ENCODE peak calls at places on chromosomes 5 and 9, in ten cellular contexts. V, Q, K, M, J, C, N, S, A and D are unnamed samples.

GRCh38 chr9:134558124-134558805 is 83.3 kb upstream of the COL5A1 start:
- DNase-seq in S (no peak), Q (no peak), C (peak), K (no peak), A (no peak), V (no peak), M (no peak), J (no peak), N (no peak), D (no peak)

GRCh38 chr9:98226516-98226915 is 28.9 kb downstream of the TBC1D2 start:
- DNase-seq in Q (no peak), A (no peak), V (no peak), J (no peak), C (no peak), N (no peak), S (no peak), K (no peak), M (no peak), D (peak)

GRCh38 chr9:89996717-89997116 is 391.9 kb downstream of the GADD45G start:
- DNase-seq in M (peak), C (no peak), K (peak), N (no peak), S (no peak), Q (no peak), V (peak), A (no peak), J (peak), D (no peak)

GRCh38 chr9:94915476-94916450 is 189.3 kb downstream of the AOPEP start:
- DNase-seq in Q (no peak), C (no peak), V (no peak), S (no peak), N (no peak), K (no peak), M (no peak), A (no peak), J (no peak), D (no peak)

GRCh38 chr5:170254056-170254455 is 21.3 kb downstream of the C5orf58 start:
- DNase-seq in N (no peak), K (no peak), J (no peak), S (no peak), C (no peak), M (peak), Q (no peak), V (peak), A (peak), D (no peak)

GRCh38 chr9:124871156-124871561 is 9.2 kb downstream of the ARPC5L start:
- DNase-seq in Q (no peak), J (no peak), S (no peak), M (no peak), V (no peak), K (no peak), N (no peak), A (no peak), C (no peak), D (no peak)

GRCh38 chr5:93117753-93118531 is 463.1 kb downstream of the NR2F1-AS1 start:
- DNase-seq in S (no peak), C (no peak), K (no peak), Q (no peak), V (peak), N (no peak), J (no peak), A (no peak), M (no peak), D (no peak)

GRCh38 chr5:81389015-81389414 is 4.9 kb downstream of the ACOT12 start:
- DNase-seq in J (no peak), K (no peak), N (no peak), S (no peak), Q (no peak), M (no peak), C (no peak), V (no peak), A (no peak), D (no peak)

GRCh38 chr9:113247640-113248039 is 26.3 kb downstream of the SLC31A1 start:
- DNase-seq in K (no peak), J (no peak), N (no peak), C (no peak), M (no peak), V (no peak), S (no peak), A (no peak), Q (no peak), D (no peak)

GRCh38 chr5:17105744-17106450 is 111.5 kb upstream of the BASP1 start:
- DNase-seq in S (no peak), J (no peak), Q (no peak), K (peak), M (no peak), V (peak), N (no peak), C (no peak), A (no peak), D (peak)

DNA sequence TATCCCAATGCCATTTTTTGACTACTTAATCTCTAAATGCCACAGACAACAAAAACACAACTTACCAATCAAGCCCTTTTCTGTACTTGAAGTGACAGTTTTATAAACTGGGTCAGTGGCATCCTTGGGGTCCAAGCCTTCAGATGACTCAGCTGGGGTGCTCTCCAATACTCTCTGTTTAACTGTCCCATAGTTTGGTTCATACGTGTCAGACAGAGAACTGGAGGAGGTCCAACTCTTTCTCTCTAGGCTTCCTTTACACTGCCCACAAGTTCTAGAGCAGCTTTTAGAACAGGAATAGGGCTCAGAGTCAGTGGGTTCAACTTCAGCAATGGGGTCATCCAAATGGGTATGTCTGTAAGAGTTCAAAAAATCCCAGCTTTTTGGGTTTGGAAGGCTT is 166.9 kb downstream of the CDC42SE2 start:
- DNase-seq in K (no peak), J (no peak), N (no peak), C (no peak), M (no peak), S (no peak), Q (no peak), A (no peak), V (no peak), D (no peak)
- TF ChIP-seq CTCF in K (no peak), J (no peak), N (no peak), C (no peak), M (no peak), S (no peak), Q (no peak), A (no peak), V (no peak), D (no peak)

DNA sequence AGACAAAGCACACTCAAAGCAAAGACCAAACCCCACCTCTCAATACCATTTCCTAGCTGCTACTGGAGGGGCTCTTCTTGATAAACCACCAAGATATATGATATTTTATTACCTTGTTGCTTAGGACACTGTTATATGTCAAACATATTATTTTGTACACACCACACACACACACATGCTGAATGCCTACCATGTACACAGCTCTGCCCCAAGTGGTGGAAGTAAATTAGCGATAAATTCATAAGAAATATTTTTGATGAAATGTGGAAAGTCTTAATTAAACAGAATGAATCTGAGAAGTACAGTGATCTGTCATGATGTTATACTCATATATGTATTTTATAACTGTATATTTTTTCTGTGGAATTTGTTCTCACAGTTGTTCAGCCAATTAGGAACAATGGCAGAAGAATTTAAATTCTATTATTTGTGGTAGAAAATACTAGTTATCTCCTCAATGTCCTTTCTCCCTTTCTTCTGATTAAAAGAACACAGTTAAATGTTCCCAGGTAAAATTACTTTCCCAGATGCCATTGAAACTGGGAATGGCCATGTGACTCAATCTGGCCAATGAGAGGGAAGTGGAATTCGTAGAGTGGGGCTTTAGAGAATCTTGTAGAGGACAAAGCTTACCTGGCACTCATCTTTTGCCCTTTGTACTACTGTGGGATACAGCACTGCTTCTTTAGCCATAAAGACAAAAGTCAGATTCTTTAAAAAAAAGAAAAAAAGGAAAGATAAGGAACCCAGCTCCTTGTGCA is 156.5 kb downstream of the SNCAIP start:
- DNase-seq in J (no peak), C (no peak), N (no peak), Q (no peak), V (no peak), M (no peak), K (no peak), S (no peak), A (no peak), D (no peak)
- TF ChIP-seq CTCF in J (no peak), C (no peak), N (peak), Q (no peak), V (no peak), M (no peak), K (no peak), S (peak), A (no peak), D (no peak)

GRCh38 chr9:87498046-87498815 is 564 bp downstream of the DAPK1 start:
- DNase-seq in V (peak), C (peak), Q (no peak), M (no peak), S (no peak), K (no peak), J (no peak), N (peak), A (no peak), D (no peak)
- TF ChIP-seq CTCF in V (no peak), C (no peak), Q (no peak), M (no peak), S (no peak), K (no peak), J (no peak), N (peak), A (no peak), D (peak)

GRCh38 chr9:136808781-136809158 is 1.0 kb downstream of the RABL6 start:
- DNase-seq in J (peak), Q (no peak), K (no peak), N (no peak), C (peak), A (no peak), M (no peak), V (peak), S (no peak), D (no peak)

GRCh38 chr9:136806631-136807201 is 1.0 kb upstream of the RABL6 start:
- DNase-seq in C (no peak), S (no peak), N (no peak), A (no peak), M (no peak), Q (no peak), K (no peak), J (no peak), V (no peak), D (no peak)

GRCh38 chr9:136806067-136806466 is 1.7 kb upstream of the RABL6 start:
- DNase-seq in N (no peak), Q (no peak), C (no peak), J (no peak), K (no peak), A (no peak), M (no peak), V (no peak), S (no peak), D (no peak)

GRCh38 chr9:136808075-136808780 is 480 bp downstream of the RABL6 start:
- DNase-seq in A (peak), N (no peak), V (no peak), Q (peak), C (peak), S (no peak), M (peak), J (peak), K (no peak), D (no peak)

DNA sequence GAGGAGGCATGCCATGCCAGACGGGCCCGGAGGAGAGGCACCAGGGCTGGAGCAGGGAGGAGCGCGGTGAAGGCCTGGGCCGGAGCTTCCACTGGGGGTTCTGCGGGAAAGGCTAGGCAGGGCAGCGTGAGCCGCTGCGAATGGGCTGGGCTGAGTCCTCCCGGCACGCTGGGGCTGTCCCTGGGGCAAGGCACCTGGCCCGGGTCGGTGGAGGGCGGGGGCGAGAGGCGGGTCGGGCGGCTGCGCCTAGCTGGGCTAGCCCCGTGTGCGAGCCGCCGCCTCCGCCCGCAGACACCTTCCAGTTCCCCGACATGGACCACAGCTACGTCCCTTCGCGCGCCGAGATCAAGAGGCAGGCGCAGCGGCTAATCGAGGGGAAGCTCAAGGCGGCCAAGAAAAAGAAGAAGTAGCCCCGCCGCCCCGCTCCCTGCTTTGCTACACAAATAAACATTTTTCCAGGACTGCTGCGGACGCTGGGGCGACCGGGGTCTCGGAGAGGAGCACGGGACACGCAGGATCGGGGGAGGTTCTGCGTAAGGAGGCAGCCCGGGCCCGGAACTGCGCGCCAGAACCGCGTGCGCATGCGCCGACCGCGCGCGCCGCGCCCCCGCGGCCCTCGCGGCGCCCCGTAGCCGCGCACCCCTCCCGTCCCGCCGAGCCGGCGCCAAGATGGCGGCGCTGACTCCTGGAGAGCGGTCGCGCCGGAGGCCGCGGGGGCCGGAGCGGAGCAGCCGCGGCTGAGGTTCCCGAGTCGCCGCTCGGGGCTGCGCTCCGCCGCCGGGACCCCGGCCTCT is at the start of gene RABL6:
- DNase-seq in M (peak), V (peak), J (peak), N (peak), C (peak), Q (peak), S (no peak), K (peak), A (peak), D (no peak)
- TF ChIP-seq CTCF in M (no peak), V (no peak), J (no peak), N (no peak), C (no peak), Q (no peak), S (no peak), K (no peak), A (no peak), D (no peak)

GRCh38 chr9:92247296-92247695 is 46.2 kb downstream of the IARS1 start:
- DNase-seq in K (no peak), A (no peak), V (no peak), N (no peak), Q (no peak), S (no peak), C (no peak), M (no peak), J (no peak), D (no peak)

GRCh38 chr9:92247981-92248380 is 45.5 kb downstream of the IARS1 start:
- DNase-seq in A (no peak), Q (no peak), K (no peak), M (no peak), C (no peak), N (no peak), S (no peak), J (no peak), V (no peak), D (no peak)

GRCh38 chr9:92242115-92242778 is 51.2 kb downstream of the IARS1 start:
- DNase-seq in J (no peak), K (peak), C (no peak), N (peak), S (no peak), M (no peak), Q (no peak), V (peak), A (no peak), D (no peak)

GRCh38 chr9:92245005-92245797 is 48.3 kb downstream of the IARS1 start:
- DNase-seq in C (no peak), M (no peak), Q (no peak), S (no peak), A (no peak), V (peak), K (no peak), J (peak), N (no peak), D (peak)

GRCh38 chr9:92242779-92243136 is 50.7 kb downstream of the IARS1 start:
- DNase-seq in A (no peak), M (no peak), C (no peak), K (no peak), Q (no peak), J (no peak), N (no peak), V (no peak), S (no peak), D (no peak)
- TF ChIP-seq CTCF in A (no peak), M (no peak), C (no peak), K (no peak), Q (no peak), J (no peak), N (peak), V (no peak), S (peak), D (no peak)

DNA sequence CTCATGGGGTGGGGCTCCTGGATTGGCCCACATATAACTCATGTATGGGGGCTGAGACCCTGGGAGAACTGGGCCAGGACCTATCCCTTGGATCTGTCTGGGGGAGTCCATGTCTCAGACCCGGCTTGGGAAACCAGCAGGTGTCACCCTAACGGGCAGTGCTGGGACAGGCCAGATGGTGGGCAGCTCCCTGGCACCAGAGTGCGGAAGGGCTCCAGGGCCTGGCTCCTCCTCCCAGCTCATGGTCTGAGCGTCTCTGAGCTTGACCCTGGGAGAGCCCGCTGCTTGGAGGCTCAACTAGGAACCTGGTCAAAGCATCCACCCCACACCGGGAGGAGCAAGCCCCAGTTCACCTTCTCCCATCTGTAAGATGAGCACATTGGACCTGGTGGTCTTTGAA is 15.5 kb upstream of the NCS1 start:
- DNase-seq in K (peak), A (no peak), M (no peak), C (no peak), N (no peak), V (no peak), J (no peak), S (no peak), Q (no peak), D (no peak)
- TF ChIP-seq CTCF in K (peak), A (no peak), M (no peak), C (no peak), N (no peak), V (no peak), J (no peak), S (peak), Q (no peak), D (peak)

DNA sequence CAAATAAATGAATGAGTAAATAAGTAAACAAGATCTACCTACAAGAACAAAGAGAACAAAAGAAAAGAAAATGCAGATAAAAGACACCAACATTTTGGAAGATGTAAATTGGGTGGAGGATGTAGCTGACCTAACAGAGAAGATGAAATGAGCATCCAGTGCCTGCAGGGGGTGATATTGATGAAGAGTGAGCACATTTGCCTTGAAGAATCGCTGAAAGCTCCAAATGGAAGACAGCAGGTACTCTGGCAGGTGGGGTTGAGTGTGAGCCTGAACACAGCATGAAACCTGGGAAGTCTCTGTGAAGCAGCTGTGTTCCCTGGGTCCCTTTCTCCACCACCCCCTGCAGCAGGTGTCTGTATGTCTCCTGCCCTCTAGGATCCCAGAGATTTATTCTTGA is 125.6 kb downstream of the NXNL2 start:
- DNase-seq in C (no peak), N (no peak), J (peak), A (no peak), V (peak), K (no peak), M (peak), S (peak), Q (no peak), D (no peak)
- TF ChIP-seq CTCF in C (peak), N (peak), J (peak), A (no peak), V (peak), K (peak), M (peak), S (peak), Q (peak), D (peak)